ENCODE peak calls at places on chromosomes 1 and 21, in six cellular contexts. I is HFF-Myc, A is AG09309, G is foreskin fibroblast, T is brain microvascular endothelial cell, F is lower lobe of right lung. C is an unnamed sample.

GRCh38 chr1:153534933-153535663 is 693 bp downstream of the S100A6 start:
- DNase-seq in A (no peak), I (no peak), F (peak; percentile 85), G (peak; percentile 83), T (no peak), C (no peak)

GRCh38 chr1:156489166-156489934 is 11.2 kb downstream of the MEF2D start:
- DNase-seq in G (peak; percentile 62), F (no peak), A (no peak), T (no peak), I (no peak), C (no peak)

GRCh38 chr1:117654485-117655219 is 48.8 kb downstream of the TENT5C start:
- DNase-seq in G (no peak), I (no peak), T (no peak), A (no peak), F (no peak), C (no peak)

GRCh38 chr1:85137660-85138059 is 63.2 kb downstream of the SYDE2 start:
- DNase-seq in T (no peak), G (no peak), A (no peak), F (peak; percentile 82), I (no peak), C (no peak)

GRCh38 chr1:119660253-119661078 is 12.4 kb upstream of the ZNF697 start:
- DNase-seq in F (no peak), I (no peak), A (no peak), T (no peak), G (no peak), C (no peak)

GRCh38 chr1:201282931-201283829 is at the start of gene PKP1:
- DNase-seq in T (no peak), F (peak; percentile 66), I (no peak), A (no peak), G (peak; percentile 76), C (no peak)

GRCh38 chr1:11838349-11839272 is 9.0 kb downstream of the NPPA start:
- DNase-seq in G (peak; percentile 80), A (no peak), I (no peak), T (peak; percentile 31), F (peak; percentile 84), C (no peak)

GRCh38 chr1:90502194-90502593 is 214.9 kb downstream of the BARHL2 start:
- DNase-seq in G (no peak), A (no peak), F (no peak), T (no peak), I (no peak), C (no peak)

GRCh38 chr21:41885341-41886024 is 6.3 kb upstream of the PRDM15 start:
- DNase-seq in T (no peak), I (no peak), A (no peak), F (no peak), G (peak; percentile 23), C (no peak)

GRCh38 chr1:196660912-196661311 is 9.1 kb downstream of the CFH start:
- DNase-seq in A (no peak), I (no peak), F (no peak), T (no peak), G (peak; percentile 66), C (no peak)

GRCh38 chr1:39699419-39699818 is 8.2 kb upstream of the HPCAL4 start:
- DNase-seq in I (no peak), G (no peak), T (no peak), A (no peak), F (no peak), C (no peak)

GRCh38 chr1:244665771-244666217 is 12.9 kb downstream of the DESI2 start:
- DNase-seq in F (no peak), A (no peak), I (no peak), T (peak; percentile 28), G (peak; percentile 13), C (no peak)

GRCh38 chr1:47991187-47991586 is 6.0 kb downstream of the TRABD2B start:
- DNase-seq in I (peak; percentile 89), T (peak; percentile 44), F (no peak), G (peak; percentile 85), A (no peak), C (no peak)

GRCh38 chr1:12001249-12001917 is 17.9 kb upstream of the MIIP start:
- DNase-seq in F (no peak), I (no peak), G (peak; percentile 74), A (peak; percentile 54), T (peak; percentile 37), C (no peak)

GRCh38 chr1:59242345-59242744 is 54.5 kb upstream of the FGGY start:
- DNase-seq in F (no peak), A (no peak), T (no peak), I (no peak), G (no peak), C (no peak)

GRCh38 chr1:196361112-196361714 is 247.0 kb downstream of the KCNT2 start:
- DNase-seq in T (peak; percentile 3), F (no peak), I (no peak), A (no peak), G (peak; percentile 52), C (no peak)

GRCh38 chr1:154386643-154387352 is 18.3 kb upstream of the IL6R start:
- DNase-seq in G (peak; percentile 24), A (no peak), T (no peak), F (no peak), I (no peak), C (no peak)

DNA sequence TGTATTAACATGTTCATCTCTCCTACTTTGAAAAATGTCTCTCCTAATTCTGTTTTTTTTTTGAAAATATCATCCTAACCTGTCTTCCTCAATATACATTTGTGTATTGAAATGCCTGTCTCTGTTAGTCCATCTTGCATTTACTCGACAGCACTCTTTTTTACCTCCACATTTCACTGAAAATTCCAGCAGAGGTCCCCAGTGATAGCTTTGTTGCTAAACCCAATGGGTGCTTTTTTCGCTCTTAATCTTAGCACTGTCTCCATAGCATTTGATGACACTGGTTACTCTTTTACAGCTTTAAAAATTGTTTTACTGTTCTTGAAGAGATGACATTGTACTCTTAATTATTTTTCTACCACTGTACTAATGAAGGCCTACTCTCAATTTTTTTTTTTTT is 10.8 kb downstream of the OSBPL9 start:
- DNase-seq in T (peak; percentile 60), F (no peak), G (peak; percentile 72), I (no peak), A (no peak), C (no peak)
- TF ChIP-seq CTCF in T (peak; percentile 70), F (no peak), G (peak; percentile 58), I (peak; percentile 43), A (peak; percentile 65), C (peak; percentile 26)

GRCh38 chr1:23848673-23849616 is 19.1 kb downstream of the FUCA1 start:
- DNase-seq in G (no peak), F (no peak), T (no peak), I (no peak), A (no peak), C (no peak)

DNA sequence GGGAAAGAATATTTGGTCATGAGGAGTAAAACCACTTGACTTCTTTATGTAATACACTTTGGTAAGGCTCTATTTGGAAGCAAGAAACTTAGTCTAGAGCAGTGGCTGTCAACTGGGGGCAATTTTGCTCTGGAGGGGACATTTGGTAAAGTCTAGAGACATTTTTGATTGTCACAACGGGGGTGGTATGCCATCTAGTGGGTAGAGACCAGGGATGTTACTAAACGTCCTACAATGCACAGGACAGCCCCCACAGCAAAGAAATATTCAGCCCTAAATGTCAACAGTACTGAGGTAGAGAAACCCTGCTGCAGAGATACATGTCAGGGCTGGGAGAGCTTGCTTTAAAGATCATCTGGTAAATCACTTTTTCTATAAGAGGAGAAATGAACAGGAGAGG is 13.5 kb downstream of the FUCA1 start:
- DNase-seq in A (no peak), G (peak; percentile 35), T (no peak), F (no peak), I (no peak), C (no peak)
- TF ChIP-seq CTCF in A (peak; percentile 18), G (no peak), T (peak; percentile 48), F (no peak), I (peak; percentile 40), C (no peak)

DNA sequence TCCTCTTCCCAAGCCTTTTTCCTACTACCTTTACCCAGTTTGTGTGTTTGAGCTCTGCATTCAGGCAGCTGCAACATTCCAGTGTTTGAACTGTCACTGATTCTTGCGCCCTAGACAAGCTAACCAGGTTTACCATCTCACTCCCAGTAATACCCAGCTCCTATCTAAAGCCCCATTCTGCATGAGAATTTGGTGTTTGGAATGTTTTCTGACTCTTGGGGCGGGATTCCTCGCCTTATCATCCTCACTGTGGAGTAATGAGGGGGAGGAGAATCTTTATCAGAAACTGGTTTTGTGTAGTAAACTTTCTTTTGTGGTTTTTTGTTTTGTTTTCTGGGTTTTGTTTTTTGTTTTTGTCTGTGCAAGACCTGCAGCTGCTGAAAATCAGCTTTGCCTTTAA is 36.5 kb downstream of the NCF2 start:
- DNase-seq in G (no peak), T (no peak), I (no peak), F (no peak), A (no peak), C (no peak)
- TF ChIP-seq CTCF in G (no peak), T (no peak), I (no peak), F (no peak), A (no peak), C (no peak)

GRCh38 chr1:204362984-204363334 is 3.2 kb upstream of the PLEKHA6 start:
- DNase-seq in A (no peak), I (no peak), T (no peak), G (no peak), F (no peak), C (no peak)
- TF ChIP-seq CTCF in A (no peak), I (no peak), T (no peak), G (no peak), F (no peak), C (no peak)

GRCh38 chr1:51961231-51961630 is 29.3 kb downstream of the RAB3B start:
- DNase-seq in F (no peak), A (no peak), G (no peak), I (no peak), T (no peak), C (no peak)

GRCh38 chr1:51962486-51963356 is 27.8 kb downstream of the RAB3B start:
- DNase-seq in G (no peak), T (no peak), I (no peak), F (no peak), A (no peak), C (no peak)

GRCh38 chr1:51961954-51962353 is 28.5 kb downstream of the RAB3B start:
- DNase-seq in A (no peak), I (no peak), F (no peak), T (no peak), G (no peak), C (no peak)

GRCh38 chr1:51964309-51964696 is 26.2 kb downstream of the RAB3B start:
- DNase-seq in F (no peak), T (no peak), A (no peak), G (no peak), I (no peak), C (no peak)

GRCh38 chr1:51963592-51964308 is 26.8 kb downstream of the RAB3B start:
- DNase-seq in G (no peak), F (no peak), I (no peak), A (no peak), T (no peak), C (no peak)
- TF ChIP-seq CTCF in G (no peak), F (no peak), I (no peak), A (no peak), T (no peak), C (no peak)

C was measured in esophagus muscularis mucosa.